ENCODE peak calls at places on chromosome 15, in nine cellular contexts. M is MCF 10A; A is pulmonary artery endothelial cell; F is RPMI8226; R is dorsolateral prefrontal cortex; G is stimulated activated CD4-positive, alpha-beta T cell treated with anti-CD3 and anti-CD28 coated beads, TNF-alpha, amount 100 ng/mL, for 4 hours; Q is neural progenitor cell; X is C1 segment of cervical spinal cord; T is HEK293T. W is an unnamed sample.

GRCh38 chr15:58432421-58432820 is 630 bp downstream of the LIPC start:
- DNase-seq in M (peak), A (no peak), F (no peak), R (no peak), G (no peak), Q (no peak), X (no peak), T (no peak), W (no peak)

GRCh38 chr15:58611731-58612676 is 137.5 kb downstream of the ADAM10 start:
- DNase-seq in M (no peak), A (no peak), F (no peak), R (no peak), G (no peak), Q (no peak), X (no peak), T (no peak), W (no peak)

GRCh38 chr15:87033056-87033455 is 953.4 kb downstream of the AGBL1 start:
- DNase-seq in M (peak), A (no peak), F (no peak), R (no peak), G (no peak), Q (peak), X (no peak), T (no peak), W (no peak)

GRCh38 chr15:58934521-58934920 is 1.0 kb upstream of the SLTM start:
- DNase-seq in M (no peak), A (no peak), F (no peak), R (no peak), G (no peak), Q (peak), X (no peak), T (no peak), W (no peak)

GRCh38 chr15:70271422-70272088 is 173.8 kb upstream of the TLE3 start:
- DNase-seq in M (peak), A (peak), F (peak), R (no peak), G (no peak), Q (peak), X (no peak), T (peak), W (peak)

GRCh38 chr15:31265871-31266711 is 60.5 kb upstream of the KLF13 start:
- DNase-seq in M (no peak), A (no peak), F (peak), R (peak), G (no peak), Q (peak), X (no peak), T (no peak), W (no peak)

GRCh38 chr15:62128916-62129315 is 36.2 kb downstream of the C2CD4B start:
- DNase-seq in M (no peak), A (no peak), F (peak), R (no peak), G (no peak), Q (no peak), X (no peak), T (no peak), W (no peak)

GRCh38 chr15:63856711-63857458 is 23.1 kb upstream of the HERC1 start:
- DNase-seq in M (peak), A (peak), F (no peak), R (no peak), G (no peak), Q (no peak), X (no peak), T (no peak), W (peak)

GRCh38 chr15:52010633-52011595 is 8.1 kb upstream of the MAPK6 start:
- DNase-seq in M (peak), A (no peak), F (peak), R (no peak), G (no peak), Q (no peak), X (no peak), T (no peak), W (no peak)

GRCh38 chr15:95604634-95605036 is 725.9 kb upstream of the NR2F2 start:
- DNase-seq in M (peak), A (peak), F (no peak), R (no peak), G (no peak), Q (no peak), X (no peak), T (no peak), W (peak)

GRCh38 chr15:101013769-101014223 is 94.6 kb downstream of the LRRK1 start:
- DNase-seq in M (no peak), A (no peak), F (no peak), R (no peak), G (no peak), Q (no peak), X (no peak), T (no peak), W (no peak)

GRCh38 chr15:52019394-52020252 is 604 bp downstream of the MAPK6 start:
- DNase-seq in M (peak), A (no peak), F (peak), R (peak), G (peak), Q (peak), X (peak), T (peak), W (peak)

GRCh38 chr15:99014803-99015676 is 7.4 kb upstream of the PGPEP1L start:
- DNase-seq in M (peak), A (no peak), F (peak), R (no peak), G (peak), Q (peak), X (no peak), T (peak), W (peak)

GRCh38 chr15:90211009-90211408 is 9.9 kb downstream of the SEMA4B start:
- DNase-seq in M (peak), A (no peak), F (no peak), R (no peak), G (no peak), Q (no peak), X (no peak), T (no peak), W (no peak)

GRCh38 chr15:67937153-67937761 is 97.4 kb upstream of the RNU6-1 start:
- DNase-seq in M (peak), A (no peak), F (no peak), R (no peak), G (no peak), Q (no peak), X (no peak), T (no peak), W (no peak)

GRCh38 chr15:76059320-76060097 is at the start of gene TMEM266:
- DNase-seq in M (peak), A (no peak), F (peak), R (no peak), G (no peak), Q (peak), X (peak), T (peak), W (peak)

GRCh38 chr15:90957105-90957790 is 2.6 kb downstream of the RCCD1 start:
- DNase-seq in M (no peak), A (no peak), F (no peak), R (no peak), G (no peak), Q (peak), X (no peak), T (no peak), W (peak)

GRCh38 chr15:45126535-45127158 is 3.0 kb downstream of the DUOXA1 start:
- DNase-seq in M (peak), A (no peak), F (peak), R (no peak), G (no peak), Q (peak), X (no peak), T (peak), W (no peak)

GRCh38 chr15:77402740-77403379 is 17.0 kb downstream of the PEAK1 start:
- DNase-seq in M (peak), A (no peak), F (no peak), R (no peak), G (no peak), Q (no peak), X (no peak), T (no peak), W (peak)

GRCh38 chr15:40469776-40470390 is 901 bp upstream of the CHST14 start:
- DNase-seq in M (no peak), A (no peak), F (no peak), R (no peak), G (no peak), Q (no peak), X (no peak), T (no peak), W (no peak)

GRCh38 chr15:53416219-53416940 is 343.1 kb downstream of the WDR72 start:
- DNase-seq in M (no peak), A (no peak), F (no peak), R (no peak), G (no peak), Q (no peak), X (no peak), T (no peak), W (no peak)

GRCh38 chr15:98823012-98823458 is 174.7 kb downstream of the IGF1R start:
- DNase-seq in M (peak), A (no peak), F (peak), R (no peak), G (no peak), Q (peak), X (no peak), T (peak), W (peak)

GRCh38 chr15:39232512-39232911 is 348.4 kb upstream of the THBS1 start:
- DNase-seq in M (peak), A (no peak), F (no peak), R (no peak), G (no peak), Q (no peak), X (no peak), T (no peak), W (peak)

W was measured in hepatic stellate cell.